ENCODE peak calls at places on chromosomes 4 and X, in four cellular contexts. N is H9, F is mesendoderm, H is IMR-90. K is an unnamed sample.

GRCh38 chr4:94798808-94799207 is 41.1 kb downstream of the BMPR1B start:
- DNase-seq in N (no peak), F (no peak), H (peak; percentile 55), K (no peak)

GRCh38 chr4:15577508-15577907 is 77.6 kb downstream of the FBXL5 start:
- DNase-seq in N (no peak), F (no peak), H (peak; percentile 67), K (no peak)

GRCh38 chr4:38523524-38524448 is 140.2 kb upstream of the KLF3 start:
- DNase-seq in N (no peak), F (no peak), H (no peak), K (no peak)

GRCh38 chrX:151974336-151975227 is at the start of gene GABRE:
- DNase-seq in N (peak; percentile 44), F (peak; percentile 59), H (no peak), K (no peak)

GRCh38 chr4:125244848-125245450 is 69.8 kb upstream of the FAT4 start:
- DNase-seq in N (no peak), F (peak; percentile 12), H (peak; percentile 47), K (no peak)

GRCh38 chr4:163866728-163867313 is 372.3 kb downstream of the TMA16 start:
- DNase-seq in N (no peak), F (peak; percentile 0), H (peak; percentile 47), K (no peak)

GRCh38 chr4:146161243-146161642 is 14.3 kb upstream of the LSM6 start:
- DNase-seq in N (no peak), F (no peak), H (no peak), K (no peak)

GRCh38 chr4:167282171-167282864 is 48.0 kb upstream of the SPOCK3 start:
- DNase-seq in N (no peak), F (no peak), H (no peak), K (no peak)

GRCh38 chr4:158015241-158015640 is 157.6 kb downstream of the GASK1B start:
- DNase-seq in N (no peak), F (no peak), H (peak; percentile 60), K (no peak)

GRCh38 chr4:37988670-37989069 is 28.5 kb downstream of the PTTG2 start:
- DNase-seq in N (no peak), F (peak; percentile 94), H (peak; percentile 37), K (no peak)

GRCh38 chr4:10421344-10422055 is 35.7 kb downstream of the ZNF518B start:
- DNase-seq in N (no peak), F (no peak), H (no peak), K (no peak)

GRCh38 chr4:135917016-135917415 is 1615.3 kb downstream of the PCDH18 start:
- DNase-seq in N (no peak), F (no peak), H (peak; percentile 20), K (no peak)

GRCh38 chr4:149522031-149522430 is 293.6 kb downstream of the IQCM start:
- DNase-seq in N (no peak), F (no peak), H (no peak), K (no peak)

GRCh38 chr4:1038948-1039492 is 27.6 kb downstream of the FGFRL1 start:
- DNase-seq in N (no peak), F (no peak), H (no peak), K (no peak)

GRCh38 chrX:68917799-68918198 is 89.0 kb downstream of the EFNB1 start:
- DNase-seq in N (no peak), F (peak; percentile 28), H (no peak), K (no peak)

GRCh38 chrX:68912113-68912980 is 83.5 kb downstream of the EFNB1 start:
- DNase-seq in N (peak; percentile 59), F (peak; percentile 84), H (no peak), K (peak; percentile 50)

GRCh38 chrX:68915778-68916177 is 87.0 kb downstream of the EFNB1 start:
- DNase-seq in N (no peak), F (no peak), H (no peak), K (no peak)

GRCh38 chrX:68916891-68917290 is 88.1 kb downstream of the EFNB1 start:
- DNase-seq in N (no peak), F (no peak), H (no peak), K (no peak)

GRCh38 chrX:68914337-68914989 is 85.6 kb downstream of the EFNB1 start:
- DNase-seq in N (peak; percentile 40), F (peak; percentile 62), H (no peak), K (no peak)
- H3K56ac ChIP-seq in N (no peak overlapping the region), F (no peak overlapping the region), H (no peak overlapping the region), K (no peak overlapping the region)

GRCh38 chr4:174189392-174190029 is 94.0 kb downstream of the FBXO8 start:
- DNase-seq in N (no peak), F (no peak), H (no peak), K (no peak)

GRCh38 chr4:174192943-174193342 is 90.5 kb downstream of the FBXO8 start:
- DNase-seq in N (no peak), F (no peak), H (no peak), K (no peak)

GRCh38 chr4:174193438-174194015 is 89.9 kb downstream of the FBXO8 start:
- DNase-seq in N (no peak), F (no peak), H (peak; percentile 7), K (no peak)

GRCh38 chr4:174190832-174191500 is 92.5 kb downstream of the FBXO8 start:
- DNase-seq in N (no peak), F (no peak), H (no peak), K (no peak)
- H3K56ac ChIP-seq in N (no peak overlapping the region), F (no peak overlapping the region), H (no peak overlapping the region), K (no peak overlapping the region)

GRCh38 chr4:147515220-147515936 is 34.5 kb downstream of the EDNRA start:
- DNase-seq in N (no peak), F (no peak), H (no peak), K (no peak)

GRCh38 chr4:147518086-147518485 is 37.2 kb downstream of the EDNRA start:
- DNase-seq in N (no peak), F (no peak), H (no peak), K (no peak)

GRCh38 chr4:147518846-147519767 is 38.2 kb downstream of the EDNRA start:
- DNase-seq in N (peak; percentile 62), F (peak; percentile 79), H (peak; percentile 86), K (peak; percentile 59)

GRCh38 chr4:147513952-147514351 is 33.1 kb downstream of the EDNRA start:
- DNase-seq in N (no peak), F (no peak), H (no peak), K (no peak)

DNA sequence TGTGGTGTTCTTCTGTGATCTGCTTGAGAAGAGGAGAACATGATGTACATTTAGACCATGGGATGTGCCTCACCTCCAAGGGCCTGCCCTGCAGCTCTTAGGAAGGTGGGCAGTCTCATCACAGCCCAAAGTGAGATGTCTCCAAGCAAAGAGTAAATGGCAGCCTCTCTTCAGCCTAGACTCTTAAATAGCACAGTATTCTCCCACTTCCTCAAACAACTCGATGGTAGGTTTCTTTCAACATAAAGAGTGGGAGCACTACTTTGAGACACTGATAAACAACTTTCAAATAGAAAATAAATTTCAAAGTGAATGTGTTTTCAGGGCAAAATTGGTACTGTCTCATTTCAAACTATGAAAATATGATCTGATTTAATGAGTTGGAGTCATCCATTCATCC is 35.2 kb downstream of the EDNRA start:
- DNase-seq in N (no peak), F (no peak), H (no peak), K (no peak)
- H3K56ac ChIP-seq in N (no peak overlapping the region), F (no peak overlapping the region), H (no peak overlapping the region), K (no peak overlapping the region)

GRCh38 chrX:7316280-7316679 is 168.3 kb upstream of the PUDP start:
- DNase-seq in N (no peak), F (no peak), H (no peak), K (no peak)

GRCh38 chrX:7318246-7318645 is 170.3 kb upstream of the PUDP start:
- DNase-seq in N (no peak), F (no peak), H (peak; percentile 24), K (no peak)

GRCh38 chrX:7318661-7319060 is 170.7 kb upstream of the PUDP start:
- DNase-seq in N (no peak), F (peak; percentile 13), H (no peak), K (no peak)

GRCh38 chrX:7314425-7314824 is 166.5 kb upstream of the PUDP start:
- DNase-seq in N (no peak), F (no peak), H (no peak), K (no peak)

DNA sequence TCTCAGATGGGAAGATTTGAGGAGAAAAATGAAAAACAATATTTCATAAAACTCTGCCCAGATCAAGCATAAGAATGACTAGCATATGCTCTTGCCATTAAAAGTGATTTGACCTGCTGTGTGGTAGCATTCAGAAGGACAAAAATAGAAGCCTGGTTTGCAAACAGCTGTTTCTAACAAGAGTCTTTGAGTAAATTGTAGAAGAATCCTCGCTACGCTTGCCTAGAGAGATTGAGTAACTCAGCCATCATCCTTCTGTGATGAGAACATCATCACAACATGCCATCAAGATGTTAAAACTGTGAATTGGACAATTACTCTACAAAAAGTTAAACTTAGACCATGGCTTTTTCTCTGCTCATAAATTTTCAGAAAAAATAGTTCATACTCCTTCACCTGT is 168.9 kb upstream of the PUDP start:
- DNase-seq in N (no peak), F (no peak), H (peak; percentile 57), K (no peak)
- H3K56ac ChIP-seq in N (no peak overlapping the region), F (no peak overlapping the region), H (no peak overlapping the region), K (no peak overlapping the region)

DNA sequence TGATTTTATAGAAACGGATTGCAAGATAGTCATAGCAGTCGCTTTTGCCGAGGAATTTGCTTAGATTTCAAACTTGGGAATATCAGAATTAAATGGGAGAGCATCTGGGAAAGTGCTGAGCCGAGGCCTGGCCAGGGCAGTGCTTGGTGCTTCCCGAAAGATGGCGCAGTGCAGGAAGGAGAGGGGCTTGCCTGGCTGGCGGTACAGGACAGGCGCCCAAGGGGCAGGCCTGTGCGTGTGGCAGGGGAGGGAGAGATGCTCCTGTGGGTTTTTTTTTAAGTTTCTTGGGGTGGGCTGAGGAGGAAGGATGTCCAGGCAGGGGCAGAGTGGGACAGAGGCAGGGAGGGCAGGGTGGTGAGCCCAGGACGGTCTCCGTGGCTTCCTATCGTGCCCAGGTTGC is 241.1 kb downstream of the AFAP1 start:
- DNase-seq in N (peak; percentile 44), F (peak; percentile 19), H (peak; percentile 11), K (no peak)
- H3K56ac ChIP-seq in N (no peak overlapping the region), F (no peak overlapping the region), H (no peak overlapping the region), K (no peak overlapping the region)

DNA sequence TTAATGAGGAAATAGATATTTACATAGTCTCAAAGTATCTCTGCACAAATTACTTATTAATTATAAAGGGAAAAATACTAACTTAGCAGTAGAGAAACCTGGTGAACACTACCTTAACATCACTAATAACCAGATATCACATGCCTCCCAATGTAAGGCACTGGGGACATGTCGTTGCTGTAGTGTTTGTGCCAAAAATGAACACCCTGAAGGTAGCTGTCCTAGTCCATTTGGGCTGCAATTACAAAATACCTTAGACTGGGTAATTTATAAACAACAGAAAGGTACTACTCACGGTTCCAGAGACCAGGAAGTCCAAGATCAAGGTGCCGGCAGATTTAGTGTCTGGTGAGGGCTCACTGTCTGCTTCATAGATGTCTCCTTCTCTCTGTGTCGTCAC is 10.7 kb upstream of the MPC1L start:
- DNase-seq in N (no peak), F (no peak), H (no peak), K (no peak)
- H3K56ac ChIP-seq in N (no peak overlapping the region), F (no peak overlapping the region), H (no peak overlapping the region), K (no peak overlapping the region)

GRCh38 chrX:37371578-37371981 is 22.4 kb downstream of the PRRG1 start:
- DNase-seq in N (no peak), F (no peak), H (peak; percentile 14), K (no peak)

GRCh38 chrX:37370499-37371141 is 21.5 kb downstream of the PRRG1 start:
- DNase-seq in N (no peak), F (no peak), H (no peak), K (no peak)

GRCh38 chrX:37367946-37368345 is 18.8 kb downstream of the PRRG1 start:
- DNase-seq in N (no peak), F (no peak), H (no peak), K (no peak)
- H3K56ac ChIP-seq in N (no peak overlapping the region), F (no peak overlapping the region), H (no peak overlapping the region), K (no peak overlapping the region)

K was measured in H1.